ENCODE peak calls at places on chromosomes 16 and 17, in nine cellular contexts. O, Q, X, S, J, W, R, D and F are unnamed samples.

GRCh38 chr16:19110537-19111391 is 3.0 kb upstream of the ITPRIPL2 start:
- DNase-seq in X (no peak), W (no peak), J (no peak), S (no peak), D (no peak), R (no peak), Q (no peak), O (peak; percentile 46), F (no peak)

GRCh38 chr16:4271176-4272113 is 1.4 kb downstream of the TFAP4 start:
- DNase-seq in W (peak; percentile 82), D (peak; percentile 65), R (peak; percentile 91), Q (peak; percentile 82), O (peak; percentile 95), J (peak; percentile 90), S (peak; percentile 96), X (peak; percentile 66), F (peak; percentile 88)

GRCh38 chr16:78768226-78768625 is 668.8 kb downstream of the WWOX start:
- DNase-seq in J (no peak), S (no peak), W (no peak), D (no peak), X (no peak), Q (no peak), R (no peak), O (no peak), F (no peak)

GRCh38 chr16:2175454-2175853 is 19.9 kb downstream of the TRAF7 start:
- DNase-seq in D (no peak), R (no peak), S (no peak), J (no peak), X (no peak), Q (no peak), O (no peak), W (no peak), F (no peak)

GRCh38 chr17:74601944-74602572 is 10.0 kb upstream of the CD300LD start:
- DNase-seq in X (no peak), S (no peak), R (peak; percentile 30), W (peak; percentile 14), D (no peak), Q (no peak), J (no peak), O (no peak), F (no peak)

GRCh38 chr17:40952675-40953074 is 14.1 kb downstream of the KRT39 start:
- DNase-seq in X (peak; percentile 38), W (no peak), Q (no peak), D (peak; percentile 91), S (no peak), R (no peak), O (no peak), J (no peak), F (no peak)

GRCh38 chr16:87778476-87778829 is 12.7 kb upstream of the KLHDC4 start:
- DNase-seq in X (no peak), D (no peak), W (no peak), O (no peak), Q (no peak), J (no peak), S (no peak), R (no peak), F (no peak)

GRCh38 chr16:55672471-55672870 is 16.7 kb downstream of the SLC6A2 start:
- DNase-seq in O (no peak), W (no peak), J (no peak), Q (no peak), S (peak; percentile 51), R (no peak), D (no peak), X (no peak), F (no peak)

GRCh38 chr17:13337864-13338371 is 263.8 kb downstream of the HS3ST3A1 start:
- DNase-seq in O (no peak), J (no peak), R (peak; percentile 14), W (peak; percentile 10), X (no peak), D (no peak), Q (no peak), S (no peak), F (no peak)

GRCh38 chr17:67566656-67567055 is 151.1 kb upstream of the NOL11 start:
- DNase-seq in D (no peak), O (no peak), W (no peak), J (no peak), R (no peak), Q (no peak), X (peak; percentile 25), S (no peak), F (no peak)

GRCh38 chr17:4980644-4981216 is 6.7 kb downstream of the CAMTA2 start:
- DNase-seq in X (no peak), J (no peak), Q (no peak), R (peak; percentile 22), O (no peak), D (no peak), S (no peak), W (peak; percentile 57), F (no peak)

GRCh38 chr17:60451071-60451470 is 28.8 kb downstream of the CHCT1 start:
- DNase-seq in D (no peak), J (no peak), W (no peak), O (no peak), R (no peak), X (no peak), Q (no peak), S (no peak), F (no peak)